ENCODE peak calls at places on chromosome 22, in five cellular contexts. R is uterus, M is body of pancreas, I is right atrium auricular region, G is K562. O is an unnamed sample.
A peak's percentile ranks its signal among the peaks of the same experiment; 100 is the strongest.

GRCh38 chr22:17342361-17342760 is 26.9 kb upstream of the CECR2 start:
- DNase-seq in R (no peak), M (no peak), I (no peak), G (no peak), O (no peak)

GRCh38 chr22:27666272-27666997 is 135.1 kb downstream of the MN1 start:
- DNase-seq in R (no peak), M (no peak), I (no peak), G (no peak), O (no peak)

GRCh38 chr22:49934891-49935557 is 16.6 kb downstream of the CRELD2 start:
- DNase-seq in R (peak; percentile 83), M (peak; percentile 78), I (no peak), G (peak; percentile 79), O (peak; percentile 54)

GRCh38 chr22:23282516-23282915 is 102.2 kb downstream of the BCR start:
- DNase-seq in R (no peak), M (no peak), I (no peak), G (peak; percentile 61), O (no peak)

GRCh38 chr22:22816171-22816514 is 71.5 kb upstream of the IGLL5 start:
- DNase-seq in R (no peak), M (no peak), I (no peak), G (no peak), O (no peak)

GRCh38 chr22:23156286-23156685 is 11.0 kb downstream of the RAB36 start:
- DNase-seq in R (no peak), M (no peak), I (no peak), G (peak; percentile 83), O (no peak)

GRCh38 chr22:36411589-36412258 is 24.0 kb upstream of the MYH9 start:
- DNase-seq in R (no peak), M (peak; percentile 73), I (no peak), G (no peak), O (no peak)

GRCh38 chr22:22038178-22038880 is 55.7 kb upstream of the TOP3B start:
- DNase-seq in R (no peak), M (no peak), I (no peak), G (no peak), O (no peak)

GRCh38 chr22:31954535-31955326 is 10.4 kb downstream of the YWHAH start:
- DNase-seq in R (no peak), M (no peak), I (peak; percentile 73), G (no peak), O (no peak)

GRCh38 chr22:35312198-35313059 is 12.7 kb downstream of the TOM1 start:
- DNase-seq in R (no peak), M (peak; percentile 33), I (no peak), G (no peak), O (no peak)

GRCh38 chr22:23120415-23120899 is 21.3 kb downstream of the RSPH14 start:
- DNase-seq in R (no peak), M (no peak), I (no peak), G (peak; percentile 65), O (no peak)

GRCh38 chr22:25558341-25558740 is 6.1 kb upstream of the GRK3 start:
- DNase-seq in R (no peak), M (no peak), I (no peak), G (no peak), O (no peak)

GRCh38 chr22:32375678-32376450 is 18.2 kb downstream of the RFPL3 start:
- DNase-seq in R (no peak), M (no peak), I (no peak), G (no peak), O (peak; percentile 1)

GRCh38 chr22:17431179-17431578 is 61.9 kb downstream of the CECR2 start:
- DNase-seq in R (no peak), M (no peak), I (no peak), G (no peak), O (no peak)

GRCh38 chr22:32244547-32244946 is 10.6 kb downstream of the SLC5A4 start:
- DNase-seq in R (no peak), M (no peak), I (no peak), G (no peak), O (no peak)

GRCh38 chr22:40665312-40665711 is 14.0 kb upstream of the MCHR1 start:
- DNase-seq in R (peak; percentile 62), M (no peak), I (peak; percentile 65), G (no peak), O (peak; percentile 50)

GRCh38 chr22:22721681-22722309 is 77.4 kb downstream of the GGTLC2 start:
- DNase-seq in R (no peak), M (no peak), I (no peak), G (peak; percentile 57), O (peak; percentile 84)

GRCh38 chr22:30866216-30866615 is 102.4 kb downstream of the MORC2 start:
- DNase-seq in R (no peak), M (peak; percentile 5), I (no peak), G (no peak), O (no peak)

GRCh38 chr22:23520875-23521441 is 59.1 kb downstream of the IGLL1 start:
- DNase-seq in R (no peak), M (peak; percentile 19), I (no peak), G (peak; percentile 24), O (peak; percentile 64)

GRCh38 chr22:31139866-31140716 is at the start of gene PLA2G3:
- DNase-seq in R (no peak), M (no peak), I (no peak), G (peak; percentile 66), O (peak; percentile 55)

GRCh38 chr22:30288414-30289125 is 735 bp downstream of the CASTOR1 start:
- DNase-seq in R (no peak), M (no peak), I (no peak), G (no peak), O (no peak)

GRCh38 chr22:32653823-32654222 is 147.7 kb upstream of the TIMP3 start:
- DNase-seq in R (no peak), M (no peak), I (no peak), G (no peak), O (no peak)

GRCh38 chr22:24514241-24515024 is 19.3 kb downstream of the UPB1 start:
- DNase-seq in R (no peak), M (no peak), I (no peak), G (no peak), O (no peak)

GRCh38 chr22:24423519-24424000 is 3.8 kb upstream of the ADORA2A start:
- DNase-seq in R (no peak), M (peak; percentile 60), I (no peak), G (peak; percentile 82), O (peak; percentile 46)

GRCh38 chr22:42387631-42388030 is 44.6 kb downstream of the NFAM1 start:
- DNase-seq in R (no peak), M (no peak), I (no peak), G (no peak), O (no peak)
- H3K4me3 ChIP-seq in R (no peak overlapping the region), M (no peak overlapping the region), I (no peak overlapping the region), G (no peak overlapping the region), O (no peak overlapping the region)

GRCh38 chr22:47517062-47517461 is 754.6 kb downstream of the TBC1D22A start:
- DNase-seq in R (no peak), M (no peak), I (no peak), G (no peak), O (no peak)
- H3K9me3 ChIP-seq in R (no peaks in the 10 kb centered on the region), M (no peaks in the 10 kb centered on the region), I (no peaks in the 10 kb centered on the region), G (no peaks in the 10 kb centered on the region), O (no peaks in the 10 kb centered on the region)

GRCh38 chr22:39123811-39124668 is 27.0 kb downstream of the APOBEC3H start:
- DNase-seq in R (no peak), M (no peak), I (no peak), G (no peak), O (no peak)

GRCh38 chr22:39117585-39118191 is 20.6 kb downstream of the APOBEC3H start:
- DNase-seq in R (no peak), M (peak; percentile 67), I (no peak), G (peak; percentile 42), O (peak; percentile 74)

GRCh38 chr22:39125622-39126021 is 26.9 kb downstream of the CBX7 start:
- DNase-seq in R (no peak), M (no peak), I (no peak), G (no peak), O (no peak)

GRCh38 chr22:39120983-39121382 is 23.9 kb downstream of the APOBEC3H start:
- DNase-seq in R (no peak), M (no peak), I (no peak), G (no peak), O (no peak)

GRCh38 chr22:39122772-39123470 is 25.9 kb downstream of the APOBEC3H start:
- DNase-seq in R (no peak), M (no peak), I (no peak), G (no peak), O (no peak)
- H3K27me3 ChIP-seq in R (no peaks in the 10 kb centered on the region), M (no peaks in the 10 kb centered on the region), I (no peaks in the 10 kb centered on the region), G (no peaks in the 10 kb centered on the region), O (no peaks in the 10 kb centered on the region)

DNA sequence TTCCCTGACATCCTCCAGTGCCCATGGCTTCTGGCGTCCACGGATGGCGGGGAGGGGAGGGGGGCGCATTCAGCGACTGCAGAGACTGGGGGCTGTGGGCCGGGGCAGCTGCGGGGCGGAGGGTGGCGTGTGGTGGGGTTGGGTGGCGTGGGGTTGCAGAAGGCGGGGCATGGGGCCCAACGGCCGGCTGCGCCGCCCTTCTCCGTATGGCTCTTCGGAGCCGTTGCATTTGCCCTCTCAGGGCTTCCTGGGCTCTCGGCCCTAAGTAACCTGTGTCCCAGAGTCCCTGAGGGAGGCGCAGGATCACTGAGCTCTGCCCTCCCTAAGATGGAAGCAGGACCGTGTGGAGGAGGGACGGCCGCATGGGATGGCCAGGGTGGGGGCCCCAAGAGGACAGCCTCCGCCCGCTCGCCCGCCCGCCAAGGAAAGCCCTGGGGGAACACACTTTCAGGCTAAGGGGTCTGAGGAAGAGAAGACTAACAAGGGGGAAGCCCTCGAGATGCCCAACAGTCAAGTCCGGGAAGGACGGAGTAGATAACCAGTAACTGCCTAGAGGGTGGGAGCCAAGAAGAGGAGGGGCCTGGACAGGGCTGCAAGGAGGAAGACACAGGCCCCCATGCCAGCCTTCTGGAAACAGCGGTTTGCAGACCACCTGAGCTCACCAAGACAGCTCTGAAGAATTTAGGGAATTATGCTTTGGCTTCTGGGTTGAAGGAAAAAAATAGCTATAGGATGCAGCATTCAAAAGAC is 9.2 kb upstream of the AIFM3 start:
- DNase-seq in R (no peak), M (no peak), I (no peak), G (no peak), O (peak; percentile 52)
- H3K4me3 ChIP-seq in R (peak overlapping the region; percentile 56), M (peak overlapping the region; percentile 60), I (peak overlapping the region; percentile 67), G (no peak overlapping the region), O (peak overlapping the region; percentile 40)

GRCh38 chr22:47281126-47282106 is 519.0 kb downstream of the TBC1D22A start:
- DNase-seq in R (no peak), M (no peak), I (no peak), G (no peak), O (no peak)
- H3K9me3 ChIP-seq in R (no peaks in the 10 kb centered on the region), M (no peaks in the 10 kb centered on the region), I (no peaks in the 10 kb centered on the region), G (no peaks in the 10 kb centered on the region), O (no peaks in the 10 kb centered on the region)

DNA sequence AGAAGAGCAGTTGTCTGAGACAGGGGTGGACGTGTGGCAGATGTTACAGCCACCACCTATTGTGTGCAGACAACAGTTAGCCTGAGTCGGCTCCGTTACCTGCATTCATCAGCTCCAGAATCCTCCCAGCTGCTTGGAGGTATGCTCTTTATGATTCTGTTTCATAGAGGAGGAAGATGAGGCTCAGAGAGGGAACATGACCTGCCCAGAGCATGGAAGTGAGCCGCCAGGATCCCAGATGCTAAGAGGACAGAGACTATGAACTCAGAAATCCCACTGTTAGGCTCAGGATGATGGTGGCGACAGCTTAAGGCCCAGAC is 1.5 kb downstream of the EMID1 start:
- DNase-seq in R (no peak), M (no peak), I (no peak), G (no peak), O (no peak)
- H3K27me3 ChIP-seq in R (no peaks in the 10 kb centered on the region), M (no peaks in the 10 kb centered on the region), I (no peaks in the 10 kb centered on the region), G (no peaks in the 10 kb centered on the region), O (no peaks in the 10 kb centered on the region)

O was measured in cardiac muscle cell.